ENCODE peak calls at places on chromosomes 12 and 14, in six cellular contexts. C, D, S, A, O and E are unnamed samples. For H3K27me3, the result is how much of the 10 kb centered on the place peaks cover.

GRCh38 chr12:113903381-113903863 is 62.7 kb downstream of the RBM19 start:
- DNase-seq in S (no peak), D (peak), A (no peak), O (no peak), C (no peak), E (no peak)

GRCh38 chr12:113368331-113368730 is 9.9 kb downstream of the PLBD2 start:
- DNase-seq in D (no peak), S (no peak), O (no peak), A (no peak), C (no peak), E (no peak)

GRCh38 chr12:57235012-57235727 is 5.7 kb downstream of the SHMT2 start:
- DNase-seq in C (peak), S (peak), D (no peak), A (no peak), O (no peak), E (no peak)

GRCh38 chr12:8709124-8709830 is 11.5 kb downstream of the RIMKLB start:
- DNase-seq in S (no peak), D (no peak), A (no peak), C (no peak), O (no peak), E (no peak)

GRCh38 chr14:95597784-95598204 is 62.9 kb downstream of the GLRX5 start:
- DNase-seq in S (no peak), A (no peak), D (peak), C (no peak), O (no peak), E (no peak)

GRCh38 chr12:11771895-11772502 is 122.5 kb downstream of the ETV6 start:
- DNase-seq in D (peak), O (no peak), A (no peak), C (no peak), S (no peak), E (no peak)

GRCh38 chr12:64171715-64172114 is 50.4 kb downstream of the KICS2 start:
- DNase-seq in C (no peak), D (peak), A (no peak), O (no peak), S (no peak), E (no peak)

GRCh38 chr12:23399402-23399933 is 550.0 kb downstream of the SOX5 start:
- DNase-seq in D (no peak), S (no peak), A (no peak), C (no peak), O (no peak), E (no peak)

GRCh38 chr14:21825147-21825743 is 151.6 kb upstream of the OR4E1 start:
- DNase-seq in D (no peak), S (no peak), C (no peak), O (no peak), A (no peak), E (peak)

GRCh38 chr12:70154960-70155589 is 88.2 kb upstream of the CNOT2 start:
- DNase-seq in C (no peak), A (no peak), O (no peak), S (no peak), D (no peak), E (no peak)

GRCh38 chr12:90936230-90937005 is 18.6 kb downstream of the CCER1 start:
- DNase-seq in S (no peak), O (no peak), A (no peak), C (no peak), D (no peak), E (no peak)

GRCh38 chr12:16221776-16222175 is 55.7 kb downstream of the SLC15A5 start:
- DNase-seq in O (no peak), C (no peak), D (no peak), S (no peak), A (no peak), E (no peak)

GRCh38 chr12:121789233-121789781 is 4.2 kb downstream of the RHOF start:
- DNase-seq in S (no peak), A (no peak), O (no peak), D (no peak), C (no peak), E (peak)

GRCh38 chr14:103527408-103528157 is 1.4 kb upstream of the TRMT61A start:
- DNase-seq in A (no peak), O (no peak), C (no peak), D (no peak), S (no peak), E (no peak)

GRCh38 chr12:39435531-39435930 is 7.4 kb downstream of the KIF21A start:
- DNase-seq in S (no peak), O (no peak), D (no peak), C (no peak), A (no peak), E (no peak)

GRCh38 chr12:43038991-43039390 is 449.4 kb upstream of the PRICKLE1 start:
- DNase-seq in A (no peak), C (no peak), D (peak), O (no peak), S (no peak), E (no peak)

GRCh38 chr12:80679346-80680131 is 27.9 kb upstream of the MYF6 start:
- DNase-seq in C (no peak), A (no peak), S (no peak), O (no peak), D (no peak), E (no peak)

GRCh38 chr12:62724947-62725447 is 210.0 kb downstream of the PPM1H start:
- DNase-seq in A (no peak), O (no peak), S (peak), C (no peak), D (peak), E (no peak)

GRCh38 chr14:94005324-94005723 is 8.2 kb downstream of the CCDC197 start:
- DNase-seq in S (no peak), C (no peak), O (no peak), D (no peak), A (no peak), E (no peak)

GRCh38 chr14:78399316-78399889 is 229.2 kb downstream of the NRXN3 start:
- DNase-seq in C (no peak), S (no peak), O (no peak), A (no peak), D (no peak), E (no peak)

GRCh38 chr14:97401714-97402113 is 604.5 kb downstream of the VRK1 start:
- DNase-seq in A (no peak), O (no peak), S (no peak), D (no peak), C (no peak), E (no peak)

GRCh38 chr12:89247962-89248361 is 104.3 kb downstream of the DUSP6 start:
- DNase-seq in C (no peak), D (no peak), A (no peak), O (no peak), S (no peak), E (no peak)

GRCh38 chr12:25801621-25802243 is 156.8 kb upstream of the RASSF8 start:
- DNase-seq in D (no peak), S (no peak), O (no peak), A (no peak), C (no peak), E (no peak)

GRCh38 chr14:72565200-72565599 is 328.7 kb downstream of the DPF3 start:
- DNase-seq in C (peak), S (no peak), A (no peak), D (no peak), O (no peak), E (no peak)

GRCh38 chr14:52563120-52563519 is 10.5 kb downstream of the GPR137C start:
- DNase-seq in D (peak), A (no peak), C (no peak), S (no peak), O (no peak), E (no peak)

GRCh38 chr14:89325299-89325883 is 91.6 kb downstream of the FOXN3 start:
- DNase-seq in O (no peak), S (no peak), A (no peak), D (no peak), C (no peak), E (no peak)

GRCh38 chr14:69580009-69580577 is 5.4 kb upstream of the CCDC177 start:
- DNase-seq in C (no peak), O (no peak), A (no peak), S (no peak), D (peak), E (no peak)

GRCh38 chr14:72907886-72908285 is 14.0 kb upstream of the DPF3 start:
- DNase-seq in O (no peak), D (peak), C (no peak), A (no peak), S (no peak), E (no peak)

GRCh38 chr12:129459886-129460285 is 443.9 kb downstream of the TMEM132D start:
- DNase-seq in C (no peak), S (no peak), A (no peak), D (peak), O (no peak), E (no peak)

GRCh38 chr12:117986705-117987469 is 18.1 kb upstream of the KSR2 start:
- DNase-seq in S (no peak), C (no peak), O (no peak), A (no peak), D (peak), E (no peak)

GRCh38 chr14:22002860-22003284 is 329.3 kb upstream of the OR4E1 start:
- DNase-seq in C (no peak), S (no peak), A (no peak), O (peak), D (no peak), E (peak)

GRCh38 chr12:3127832-3128231 is 50.7 kb downstream of the TSPAN9 start:
- DNase-seq in A (no peak), D (peak), S (no peak), O (no peak), C (no peak), E (no peak)

GRCh38 chr14:79028281-79028680 is 858.1 kb downstream of the NRXN3 start:
- DNase-seq in C (no peak), O (no peak), S (no peak), D (no peak), A (no peak), E (no peak)

GRCh38 chr12:15146585-15146984 is 74.6 kb downstream of the RERG start:
- DNase-seq in C (no peak), A (no peak), S (no peak), D (no peak), O (no peak), E (no peak)

GRCh38 chr14:37275963-37276362 is 78.2 kb downstream of the MIPOL1 start:
- DNase-seq in C (no peak), O (no peak), A (no peak), S (no peak), D (no peak), E (no peak)
- H3K4me3 ChIP-seq in C (no peak), O (no peak), A (no peak), S (no peak), D (no peak), E (no peak)

GRCh38 chr12:81888961-81889360 is 129.8 kb upstream of the PPFIA2 start:
- DNase-seq in S (no peak), D (no peak), A (no peak), C (no peak), O (no peak), E (no peak)

DNA sequence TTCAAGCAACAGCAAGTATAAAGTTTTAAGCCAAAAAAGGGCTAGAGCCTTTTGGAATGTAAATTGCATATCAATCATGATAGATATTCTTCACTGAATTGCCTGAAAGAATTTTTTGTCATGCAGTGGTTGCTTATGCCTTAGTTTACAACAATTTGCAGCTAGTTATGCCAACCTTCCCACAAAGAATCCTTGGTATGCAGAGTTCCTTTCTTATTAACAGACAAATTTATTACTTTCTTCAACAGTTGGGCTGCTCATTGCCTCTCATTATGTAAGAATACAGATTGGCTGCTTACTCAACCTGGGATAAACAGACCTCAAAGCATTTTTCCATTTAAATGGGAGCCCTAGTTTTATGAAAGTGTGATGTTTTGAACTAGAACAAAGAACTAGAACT is 129.2 kb upstream of the PPFIA2 start:
- DNase-seq in D (peak), O (no peak), S (no peak), A (no peak), C (no peak), E (no peak)
- H3K27me3 ChIP-seq in D (under half), O (under half), S (under half), A (under half), C (under half), E (under half)

GRCh38 chr12:6775185-6775770 is 3.0 kb downstream of the LAG3 start:
- DNase-seq in C (no peak), A (no peak), D (no peak), S (no peak), O (no peak), E (no peak)
- H3K27ac ChIP-seq in C (no peak), A (no peak), D (no peak), S (no peak), O (no peak), E (peak)

GRCh38 chr14:99579903-99580570 is 24.0 kb downstream of the CCDC85C start:
- DNase-seq in C (no peak), D (peak), A (no peak), S (peak), O (no peak), E (no peak)

GRCh38 chr14:99578541-99579044 is 25.4 kb downstream of the CCDC85C start:
- DNase-seq in O (no peak), A (no peak), D (no peak), C (peak), S (no peak), E (no peak)

GRCh38 chr14:99581371-99581770 is 22.6 kb downstream of the CCDC85C start:
- DNase-seq in O (no peak), C (no peak), S (no peak), A (no peak), D (no peak), E (no peak)

GRCh38 chr14:99576761-99577705 is 27.0 kb downstream of the CCDC85C start:
- DNase-seq in D (peak), C (no peak), O (no peak), S (no peak), A (no peak), E (no peak)

DNA sequence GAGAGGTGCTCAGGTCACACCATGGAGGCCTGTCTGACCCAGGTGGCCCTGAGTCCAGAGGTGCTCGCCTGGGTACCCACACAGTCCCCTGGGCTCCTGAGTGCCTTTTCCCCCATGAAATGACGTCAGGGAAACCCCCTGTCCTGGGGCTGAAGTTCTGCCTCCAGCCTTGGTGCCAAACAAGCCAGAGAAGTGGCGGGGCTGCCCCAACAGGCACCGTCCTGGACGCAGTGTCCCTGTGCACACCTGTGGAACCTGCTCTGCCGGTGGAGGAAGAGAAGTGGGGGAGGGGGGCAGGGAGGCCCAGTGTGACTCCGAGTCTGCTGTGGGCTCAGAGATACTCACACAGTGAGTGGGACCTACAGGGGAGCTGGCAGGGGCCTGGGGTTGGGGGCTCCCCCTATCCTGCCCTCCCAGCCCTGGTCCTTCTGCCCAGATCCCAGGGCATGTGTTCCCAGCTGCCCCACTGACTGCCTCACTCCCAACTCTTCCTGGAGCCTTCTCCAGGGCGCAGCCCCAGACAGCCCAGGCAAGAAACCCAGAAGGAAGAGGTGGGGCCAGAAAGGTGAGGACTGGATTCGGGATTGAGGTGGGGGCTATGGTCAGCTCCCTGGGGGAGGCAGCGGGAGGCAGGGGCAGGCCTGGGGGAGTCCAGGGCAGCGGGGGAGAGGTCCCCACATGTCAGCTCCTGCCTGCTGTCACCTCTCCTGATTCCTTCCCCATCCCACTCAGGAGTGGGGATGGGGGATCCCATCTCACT is 24.8 kb downstream of the CCDC85C start:
- DNase-seq in A (no peak), C (no peak), D (no peak), S (no peak), O (no peak), E (no peak)
- H3K4me3 ChIP-seq in A (peak), C (peak), D (no peak), S (peak), O (no peak), E (no peak)

GRCh38 chr14:48805315-48805714 is 780.9 kb downstream of the RPS29 start:
- DNase-seq in S (no peak), C (no peak), A (no peak), O (no peak), D (no peak), E (no peak)
- H3K27me3 ChIP-seq in S (under half), C (under half), A (under half), O (under half), D (under half), E (under half)

GRCh38 chr12:17829813-17830212 is 260.2 kb downstream of the RERGL start:
- DNase-seq in A (no peak), C (no peak), D (no peak), O (no peak), S (no peak), E (no peak)
- H3K27ac ChIP-seq in A (no peak), C (no peak), D (no peak), O (no peak), S (no peak), E (no peak)

GRCh38 chr14:85530626-85531025 is 682 bp downstream of the FLRT2 start:
- DNase-seq in A (no peak), O (no peak), C (no peak), S (no peak), D (no peak), E (no peak)
- H3K4me3 ChIP-seq in A (peak), O (no peak), C (peak), S (peak), D (peak), E (no peak)

GRCh38 chr12:52790427-52791270 is 5.3 kb downstream of the KRT3 start:
- DNase-seq in C (no peak), D (no peak), O (no peak), A (no peak), S (no peak), E (no peak)

GRCh38 chr12:52788111-52788875 is 7.6 kb downstream of the KRT3 start:
- DNase-seq in C (no peak), A (peak), S (no peak), D (no peak), O (no peak), E (no peak)

GRCh38 chr12:52788876-52789636 is 6.9 kb downstream of the KRT3 start:
- DNase-seq in C (no peak), S (no peak), D (no peak), O (no peak), A (peak), E (no peak)

GRCh38 chr12:52791271-52792184 is 4.4 kb downstream of the KRT3 start:
- DNase-seq in C (no peak), O (no peak), D (no peak), S (no peak), A (no peak), E (no peak)

GRCh38 chr12:52789637-52790426 is 6.1 kb downstream of the KRT3 start:
- DNase-seq in A (peak), O (no peak), D (no peak), C (no peak), S (no peak), E (no peak)
- H3K27me3 ChIP-seq in A (under half), O (under half), D (half or more), C (half or more), S (under half), E (under half)

DNA sequence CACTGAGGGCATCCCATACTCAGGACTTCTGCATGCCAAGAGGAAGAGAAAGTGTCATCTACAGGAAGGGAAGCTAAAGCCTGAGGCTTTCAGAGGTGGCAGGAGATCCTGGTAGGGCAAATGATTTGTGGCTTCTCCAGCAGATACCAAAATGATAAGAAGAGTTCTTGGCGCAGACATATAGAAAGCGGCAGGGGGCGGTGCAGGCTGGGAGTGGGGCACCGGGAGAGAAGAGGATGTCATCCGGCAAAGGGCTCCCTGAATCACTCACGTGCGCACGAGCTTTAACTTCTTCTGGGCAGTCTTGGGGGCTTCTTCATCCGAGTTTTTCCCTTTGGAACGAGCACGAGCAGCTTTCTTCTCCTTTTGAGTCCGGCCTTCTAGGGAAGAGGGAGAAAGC is 5.2 kb upstream of the ACRBP start:
- DNase-seq in D (no peak), C (no peak), A (no peak), S (no peak), O (no peak), E (no peak)
- H3K27ac ChIP-seq in D (no peak), C (peak), A (no peak), S (no peak), O (no peak), E (no peak)

GRCh38 chr14:99234982-99235491 is 37.0 kb downstream of the BCL11B start:
- DNase-seq in A (no peak), O (peak), S (no peak), C (no peak), D (peak), E (no peak)
- H3K4me3 ChIP-seq in A (peak), O (peak), S (no peak), C (no peak), D (peak), E (peak)